ENCODE peak calls at places on chromosomes 11 and 22, in eight cellular contexts. One of them, this sample, is unnamed.

GRCh38 chr11:67457453-67457852 is 2.3 kb downstream of the CABP4 start:
- DNase-seq in body of pancreas: no peak
- DNase-seq in esophagus squamous epithelium: no peak
- DNase-seq in upper lobe of right lung: no peak
- DNase-seq in cardiac muscle cell: no peak
- DNase-seq in OCI-LY7: no peak
- DNase-seq in endodermal cell: no peak
- DNase-seq in pancreas: peak; percentile 49
- DNase-seq in this sample: no peak

GRCh38 chr11:61510178-61510979 is 1.8 kb downstream of the LRRC10B start:
- DNase-seq in OCI-LY7: no peak
- DNase-seq in cardiac muscle cell: no peak
- DNase-seq in body of pancreas: no peak
- DNase-seq in esophagus squamous epithelium: no peak
- DNase-seq in upper lobe of right lung: no peak
- DNase-seq in endodermal cell: no peak
- DNase-seq in pancreas: peak; percentile 65
- DNase-seq in this sample: no peak

GRCh38 chr11:47324520-47324919 is 28.0 kb downstream of the MYBPC3 start:
- DNase-seq in body of pancreas: no peak
- DNase-seq in pancreas: peak; percentile 39
- DNase-seq in OCI-LY7: no peak
- DNase-seq in esophagus squamous epithelium: no peak
- DNase-seq in cardiac muscle cell: no peak
- DNase-seq in upper lobe of right lung: no peak
- DNase-seq in endodermal cell: no peak
- DNase-seq in this sample: no peak

GRCh38 chr11:84855846-84856245 is 771.3 kb downstream of the DLG2 start:
- DNase-seq in esophagus squamous epithelium: no peak
- DNase-seq in body of pancreas: no peak
- DNase-seq in endodermal cell: no peak
- DNase-seq in upper lobe of right lung: no peak
- DNase-seq in OCI-LY7: no peak
- DNase-seq in pancreas: no peak
- DNase-seq in cardiac muscle cell: no peak
- DNase-seq in this sample: no peak

GRCh38 chr11:12941671-12942070 is 67.4 kb upstream of the RASSF10 start:
- DNase-seq in body of pancreas: no peak
- DNase-seq in cardiac muscle cell: no peak
- DNase-seq in esophagus squamous epithelium: no peak
- DNase-seq in OCI-LY7: no peak
- DNase-seq in pancreas: no peak
- DNase-seq in endodermal cell: no peak
- DNase-seq in upper lobe of right lung: no peak
- DNase-seq in this sample: no peak

GRCh38 chr11:36447947-36448346 is 62.1 kb downstream of the TRAF6 start:
- DNase-seq in endodermal cell: no peak
- DNase-seq in pancreas: peak; percentile 76
- DNase-seq in esophagus squamous epithelium: no peak
- DNase-seq in OCI-LY7: no peak
- DNase-seq in cardiac muscle cell: no peak
- DNase-seq in upper lobe of right lung: no peak
- DNase-seq in body of pancreas: peak; percentile 50
- DNase-seq in this sample: no peak

GRCh38 chr11:13663631-13664071 is 4.8 kb upstream of the FAR1 start:
- DNase-seq in esophagus squamous epithelium: no peak
- DNase-seq in body of pancreas: no peak
- DNase-seq in pancreas: no peak
- DNase-seq in upper lobe of right lung: no peak
- DNase-seq in OCI-LY7: no peak
- DNase-seq in cardiac muscle cell: no peak
- DNase-seq in endodermal cell: no peak
- DNase-seq in this sample: no peak

GRCh38 chr11:57885298-57886035 is 123.9 kb downstream of the CTNND1 start:
- DNase-seq in OCI-LY7: no peak
- DNase-seq in esophagus squamous epithelium: no peak
- DNase-seq in body of pancreas: no peak
- DNase-seq in pancreas: no peak
- DNase-seq in endodermal cell: peak; percentile 78
- DNase-seq in upper lobe of right lung: no peak
- DNase-seq in cardiac muscle cell: peak; percentile 66
- DNase-seq in this sample: peak; percentile 7

DNA sequence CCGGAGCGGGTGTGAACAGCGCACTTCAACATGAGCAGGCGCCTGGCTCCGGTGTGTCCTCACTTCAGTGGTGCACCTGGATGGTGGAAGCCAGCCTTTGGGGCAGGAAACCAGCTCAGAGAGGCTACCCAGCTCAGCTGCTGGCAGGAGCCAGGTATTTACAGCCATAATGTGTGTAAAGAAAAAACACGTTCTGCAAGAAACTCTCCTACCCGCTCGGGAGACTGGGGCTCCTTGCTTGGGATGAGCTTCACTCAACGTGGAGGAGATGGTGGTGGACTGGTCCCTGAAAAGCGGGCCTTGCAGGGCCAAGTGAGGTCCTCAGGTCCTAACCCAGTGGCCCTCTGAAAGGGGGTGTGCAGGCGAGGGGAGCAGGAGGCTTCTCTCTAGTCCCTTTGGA is 7.5 kb downstream of the MCAM start:
- DNase-seq in upper lobe of right lung: no peak
- DNase-seq in OCI-LY7: no peak
- DNase-seq in body of pancreas: no peak
- DNase-seq in endodermal cell: no peak
- DNase-seq in cardiac muscle cell: no peak
- DNase-seq in pancreas: no peak
- DNase-seq in esophagus squamous epithelium: no peak
- DNase-seq in this sample: no peak
- H3K4me3 ChIP-seq in upper lobe of right lung: no peak overlapping the region
- H3K4me3 ChIP-seq in OCI-LY7: no peak overlapping the region
- H3K4me3 ChIP-seq in body of pancreas: no peak overlapping the region
- H3K4me3 ChIP-seq in endodermal cell: no peak overlapping the region
- H3K4me3 ChIP-seq in cardiac muscle cell: no peak overlapping the region
- H3K4me3 ChIP-seq in pancreas: no peak overlapping the region
- H3K4me3 ChIP-seq in esophagus squamous epithelium: no peak overlapping the region
- H3K4me3 ChIP-seq in this sample: no peak overlapping the region

GRCh38 chr22:28907311-28908008 is 24.1 kb downstream of the ZNRF3 start:
- DNase-seq in upper lobe of right lung: no peak
- DNase-seq in pancreas: no peak
- DNase-seq in endodermal cell: no peak
- DNase-seq in esophagus squamous epithelium: no peak
- DNase-seq in cardiac muscle cell: no peak
- DNase-seq in body of pancreas: no peak
- DNase-seq in OCI-LY7: no peak
- DNase-seq in this sample: peak; percentile 91

GRCh38 chr22:28909375-28909774 is 26.0 kb downstream of the ZNRF3 start:
- DNase-seq in cardiac muscle cell: no peak
- DNase-seq in endodermal cell: no peak
- DNase-seq in pancreas: no peak
- DNase-seq in esophagus squamous epithelium: no peak
- DNase-seq in body of pancreas: no peak
- DNase-seq in OCI-LY7: no peak
- DNase-seq in upper lobe of right lung: no peak
- DNase-seq in this sample: peak; percentile 80

GRCh38 chr22:28911279-28911640 is 27.9 kb downstream of the ZNRF3 start:
- DNase-seq in endodermal cell: no peak
- DNase-seq in upper lobe of right lung: no peak
- DNase-seq in esophagus squamous epithelium: no peak
- DNase-seq in body of pancreas: no peak
- DNase-seq in cardiac muscle cell: no peak
- DNase-seq in OCI-LY7: no peak
- DNase-seq in pancreas: no peak
- DNase-seq in this sample: no peak

GRCh38 chr22:28911777-28912669 is 28.7 kb downstream of the ZNRF3 start:
- DNase-seq in body of pancreas: no peak
- DNase-seq in pancreas: no peak
- DNase-seq in OCI-LY7: no peak
- DNase-seq in cardiac muscle cell: no peak
- DNase-seq in esophagus squamous epithelium: no peak
- DNase-seq in upper lobe of right lung: no peak
- DNase-seq in endodermal cell: no peak
- DNase-seq in this sample: no peak

DNA sequence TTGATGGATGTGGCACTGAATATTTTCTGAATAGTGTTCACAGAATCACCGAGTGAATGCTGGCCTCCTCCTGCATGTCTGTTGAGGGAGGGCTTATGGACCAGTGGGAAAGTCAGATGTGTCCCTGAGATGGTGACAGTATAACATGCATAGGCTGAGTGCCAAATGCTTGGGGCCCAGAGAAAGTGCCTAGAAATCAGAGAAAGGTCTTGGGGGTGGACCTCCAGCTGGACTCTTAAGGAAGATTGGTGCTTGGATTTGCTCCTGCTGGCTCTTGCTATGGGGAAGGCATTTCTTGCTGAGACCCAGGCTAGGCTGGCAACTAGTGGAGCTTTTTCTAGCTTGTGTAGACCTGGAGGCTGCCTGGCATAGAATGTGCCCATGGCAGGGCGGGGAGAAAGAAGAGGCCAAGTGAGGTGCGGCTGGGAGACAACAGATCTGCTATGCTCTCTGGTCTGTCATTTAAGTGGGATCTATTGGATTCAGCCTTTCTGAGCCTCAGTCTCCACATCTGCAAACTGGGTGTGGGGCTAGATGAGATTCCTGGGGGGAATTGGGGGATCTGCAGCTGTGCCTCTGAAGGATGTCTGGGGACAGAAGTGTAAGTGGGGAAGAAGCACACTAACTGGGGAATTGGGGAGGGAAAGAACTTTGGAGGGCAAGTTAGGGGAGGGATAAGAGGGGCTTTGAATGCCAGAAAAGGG is 27.4 kb downstream of the ZNRF3 start:
- DNase-seq in esophagus squamous epithelium: no peak
- DNase-seq in upper lobe of right lung: no peak
- DNase-seq in endodermal cell: no peak
- DNase-seq in pancreas: no peak
- DNase-seq in cardiac muscle cell: peak; percentile 48
- DNase-seq in OCI-LY7: no peak
- DNase-seq in body of pancreas: no peak
- DNase-seq in this sample: no peak
- TF ChIP-seq CTCF in esophagus squamous epithelium: no peak
- TF ChIP-seq CTCF in upper lobe of right lung: no peak
- TF ChIP-seq CTCF in endodermal cell: no peak
- TF ChIP-seq CTCF in pancreas: no peak
- TF ChIP-seq CTCF in cardiac muscle cell: no peak
- TF ChIP-seq CTCF in OCI-LY7: no peak
- TF ChIP-seq CTCF in body of pancreas: no peak
- TF ChIP-seq CTCF in this sample: no peak

DNA sequence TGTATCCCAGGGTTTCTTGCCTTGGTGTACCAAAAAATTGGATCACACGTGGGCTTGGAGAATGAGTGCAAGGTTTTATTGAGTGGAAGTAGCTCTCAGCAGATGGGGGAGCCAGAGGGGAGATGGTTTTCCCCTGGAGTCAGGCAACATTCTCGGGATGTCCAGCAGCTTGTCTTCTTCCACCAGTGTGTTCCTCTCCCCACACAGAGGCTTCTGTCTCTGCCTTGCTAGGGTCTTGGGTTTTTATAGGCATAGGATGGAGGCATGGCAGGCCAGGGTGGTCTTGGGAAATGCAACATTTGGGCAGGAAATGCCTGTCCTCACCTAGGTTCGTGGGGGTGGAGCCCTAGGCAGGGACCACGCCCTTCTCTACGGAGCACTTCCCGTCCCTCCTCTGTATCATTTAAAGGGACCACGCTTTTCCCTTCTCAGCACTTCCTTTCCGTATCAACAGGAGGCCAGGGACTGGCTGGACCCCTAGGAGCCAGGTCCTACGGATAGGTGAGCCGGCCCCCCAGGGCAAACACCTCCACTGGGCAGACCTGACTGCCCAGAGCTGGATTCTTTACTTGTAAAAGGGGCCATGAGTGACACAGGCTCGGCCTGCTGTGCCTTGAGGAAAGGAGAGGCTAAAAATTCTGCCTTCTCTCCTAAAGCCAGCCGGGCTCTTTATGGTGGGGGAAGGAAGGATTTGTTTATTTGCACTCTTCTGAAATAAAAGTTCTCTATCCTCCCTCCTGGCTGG is 55.3 kb upstream of the CCDC188 start:
- DNase-seq in cardiac muscle cell: peak; percentile 49
- DNase-seq in body of pancreas: peak; percentile 54
- DNase-seq in upper lobe of right lung: peak; percentile 85
- DNase-seq in pancreas: no peak
- DNase-seq in endodermal cell: peak; percentile 76
- DNase-seq in esophagus squamous epithelium: no peak
- DNase-seq in OCI-LY7: peak; percentile 82
- DNase-seq in this sample: peak; percentile 78
- H3K4me3 ChIP-seq in cardiac muscle cell: peak overlapping the region; percentile 10
- H3K4me3 ChIP-seq in body of pancreas: peak overlapping the region; percentile 51
- H3K4me3 ChIP-seq in upper lobe of right lung: peak overlapping the region; percentile 74
- H3K4me3 ChIP-seq in pancreas: peak overlapping the region; percentile 56
- H3K4me3 ChIP-seq in endodermal cell: peak overlapping the region; percentile 19
- H3K4me3 ChIP-seq in esophagus squamous epithelium: peak overlapping the region; percentile 63
- H3K4me3 ChIP-seq in OCI-LY7: peak overlapping the region; percentile 79
- H3K4me3 ChIP-seq in this sample: peak overlapping the region; percentile 68

GRCh38 chr22:23862103-23862502 is 4.4 kb downstream of the SLC2A11 start:
- DNase-seq in endodermal cell: peak; percentile 83
- DNase-seq in esophagus squamous epithelium: no peak
- DNase-seq in OCI-LY7: peak; percentile 80
- DNase-seq in upper lobe of right lung: no peak
- DNase-seq in body of pancreas: peak; percentile 38
- DNase-seq in cardiac muscle cell: peak; percentile 55
- DNase-seq in pancreas: no peak
- DNase-seq in this sample: peak; percentile 75

GRCh38 chr22:23856721-23857605 is 712 bp upstream of the SLC2A11 start:
- DNase-seq in cardiac muscle cell: peak; percentile 63
- DNase-seq in pancreas: peak; percentile 80
- DNase-seq in endodermal cell: peak; percentile 87
- DNase-seq in esophagus squamous epithelium: no peak
- DNase-seq in upper lobe of right lung: peak; percentile 77
- DNase-seq in body of pancreas: no peak
- DNase-seq in OCI-LY7: peak; percentile 47
- DNase-seq in this sample: peak; percentile 63

GRCh38 chr22:23859201-23859600 is 1.5 kb downstream of the SLC2A11 start:
- DNase-seq in pancreas: peak; percentile 36
- DNase-seq in endodermal cell: no peak
- DNase-seq in upper lobe of right lung: no peak
- DNase-seq in esophagus squamous epithelium: no peak
- DNase-seq in body of pancreas: no peak
- DNase-seq in cardiac muscle cell: no peak
- DNase-seq in OCI-LY7: peak; percentile 63
- DNase-seq in this sample: no peak

GRCh38 chr22:23858484-23858815 is 775 bp downstream of the SLC2A11 start:
- DNase-seq in cardiac muscle cell: no peak
- DNase-seq in OCI-LY7: no peak
- DNase-seq in endodermal cell: no peak
- DNase-seq in body of pancreas: no peak
- DNase-seq in pancreas: no peak
- DNase-seq in esophagus squamous epithelium: no peak
- DNase-seq in upper lobe of right lung: no peak
- DNase-seq in this sample: no peak

DNA sequence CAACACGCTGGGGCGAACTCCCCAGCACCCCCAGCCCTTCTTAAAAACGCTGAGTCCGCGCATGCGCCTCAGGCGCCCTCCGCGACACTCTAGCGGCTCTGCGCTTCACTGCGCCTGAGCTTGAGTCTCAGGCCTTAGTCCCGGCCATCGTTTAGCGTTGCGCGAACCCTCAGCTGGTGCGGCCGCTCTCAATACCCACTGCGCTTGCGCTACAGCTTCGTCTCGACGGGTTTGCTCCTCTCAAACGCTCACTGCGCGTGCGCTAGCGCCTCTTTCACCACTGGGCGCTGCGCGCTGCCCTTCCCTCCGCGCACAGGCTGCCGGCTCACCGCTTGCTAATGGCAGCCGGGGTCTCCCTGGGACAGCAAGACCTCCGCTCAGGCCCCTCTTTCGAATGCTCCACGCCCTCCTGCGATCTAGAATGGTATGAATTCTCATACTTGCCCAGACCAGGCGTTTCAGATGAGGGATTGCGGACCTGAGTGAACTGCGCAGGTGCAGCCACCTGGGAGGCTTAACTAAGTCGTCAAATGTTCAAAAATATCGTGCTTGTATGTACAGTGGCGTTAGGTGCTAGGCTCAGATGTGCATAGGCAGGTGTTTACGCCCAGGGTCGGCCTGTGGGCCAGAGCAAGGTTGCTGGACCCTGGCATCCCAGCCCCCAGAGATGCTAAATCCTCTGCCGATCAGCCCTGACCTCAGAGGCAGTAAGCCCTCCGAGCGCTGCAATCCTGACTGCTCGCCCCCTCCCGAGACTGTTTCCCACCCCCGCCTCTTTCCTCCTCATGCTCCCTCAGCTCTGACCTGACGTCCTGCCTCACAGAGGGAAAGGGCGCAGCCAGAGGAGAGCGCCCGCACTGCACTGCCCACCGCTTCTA is at the start of gene SLC2A11:
- DNase-seq in body of pancreas: peak; percentile 96
- DNase-seq in upper lobe of right lung: peak; percentile 99
- DNase-seq in endodermal cell: peak; percentile 99
- DNase-seq in pancreas: peak; percentile 100
- DNase-seq in OCI-LY7: peak; percentile 100
- DNase-seq in cardiac muscle cell: peak; percentile 100
- DNase-seq in esophagus squamous epithelium: peak; percentile 83
- DNase-seq in this sample: peak; percentile 99
- TF ChIP-seq CTCF in body of pancreas: peak; percentile 56
- TF ChIP-seq CTCF in upper lobe of right lung: peak; percentile 31
- TF ChIP-seq CTCF in endodermal cell: peak; percentile 47
- TF ChIP-seq CTCF in pancreas: no peak
- TF ChIP-seq CTCF in OCI-LY7: peak; percentile 59
- TF ChIP-seq CTCF in cardiac muscle cell: no peak
- TF ChIP-seq CTCF in esophagus squamous epithelium: peak; percentile 6
- TF ChIP-seq CTCF in this sample: no peak